ENCODE peak calls at places on chromosomes 11 and 22, in four cellular contexts. U is K562, X is HepG2, R is A549. A is an unnamed sample.

GRCh38 chr11:117910525-117910924 is 18.7 kb downstream of the TMPRSS13 start:
- DNase-seq in X (no peak), U (no peak), R (no peak), A (no peak)

GRCh38 chr11:8720868-8721739 is 38.5 kb downstream of the RPL27A start:
- DNase-seq in X (no peak), R (no peak), U (no peak), A (no peak)

GRCh38 chr11:72333657-72334056 is 89.7 kb upstream of the PHOX2A start:
- DNase-seq in X (no peak), R (peak; percentile 6), U (peak; percentile 47), A (peak; percentile 69)

GRCh38 chr11:22192289-22192641 is 620 bp upstream of the ANO5 start:
- DNase-seq in U (peak; percentile 19), R (peak; percentile 60), X (peak; percentile 12), A (peak; percentile 63)

GRCh38 chr11:27626938-27627586 is 73.2 kb downstream of the BDNF start:
- DNase-seq in R (no peak), U (no peak), X (no peak), A (no peak)

GRCh38 chr11:107916671-107917241 is 11.5 kb upstream of the RAB39A start:
- DNase-seq in X (peak; percentile 19), R (no peak), U (no peak), A (peak; percentile 81)

GRCh38 chr11:62882428-62882742 is 1.7 kb downstream of the SLC3A2 start:
- DNase-seq in R (no peak), U (no peak), X (no peak), A (no peak)

GRCh38 chr22:19292262-19293230 is 1.0 kb upstream of the CLTCL1 start:
- DNase-seq in R (no peak), X (no peak), U (peak; percentile 47), A (no peak)

GRCh38 chr11:77147668-77148321 is 19.7 kb downstream of the MYO7A start:
- DNase-seq in U (peak; percentile 69), R (no peak), X (no peak), A (peak; percentile 66)
- TF ChIP-seq ESRRA in U (no peak), R (no peak), X (no peak), A (no peak)

GRCh38 chr11:11813288-11813962 is 28.3 kb upstream of the USP47 start:
- DNase-seq in U (no peak), X (peak; percentile 94), R (peak; percentile 87), A (no peak)
- TF ChIP-seq HMGXB4 in U (no peak), X (peak; percentile 25), R (no peak), A (no peak)

DNA sequence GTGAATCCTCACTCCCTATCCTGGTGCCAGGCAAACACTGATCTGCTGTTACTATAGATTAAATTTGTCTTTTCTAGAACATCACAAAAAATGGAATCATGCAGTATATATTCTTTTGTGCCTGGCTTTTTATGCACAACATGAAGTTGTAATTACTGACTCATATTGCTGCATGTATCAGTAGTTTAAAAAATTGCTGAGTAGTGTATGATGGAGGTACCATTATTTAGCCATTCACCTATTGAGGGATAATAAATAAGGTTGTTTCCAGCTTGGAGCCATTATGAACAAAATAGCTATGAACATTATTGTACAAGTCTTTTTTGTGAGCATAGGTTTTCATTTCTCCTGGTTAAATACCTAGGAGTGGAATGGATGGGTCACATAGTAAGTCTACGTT is 111.4 kb downstream of the USP35 start:
- DNase-seq in X (no peak), U (no peak), R (no peak), A (no peak)
- TF ChIP-seq ESRRA in X (no peak), U (no peak), R (no peak), A (no peak)

GRCh38 chr11:44949160-44950035 is 1.3 kb downstream of the TP53I11 start:
- DNase-seq in R (peak; percentile 68), X (no peak), U (peak; percentile 47), A (peak; percentile 77)

GRCh38 chr11:44950036-44950624 is 553 bp downstream of the TP53I11 start:
- DNase-seq in U (no peak), X (no peak), R (no peak), A (peak; percentile 62)

GRCh38 chr11:44952500-44953260 is 2.0 kb upstream of the TP53I11 start:
- DNase-seq in X (no peak), U (no peak), R (no peak), A (no peak)

GRCh38 chr11:44952082-44952481 is 1.4 kb upstream of the TP53I11 start:
- DNase-seq in X (peak; percentile 8), R (no peak), U (no peak), A (no peak)

DNA sequence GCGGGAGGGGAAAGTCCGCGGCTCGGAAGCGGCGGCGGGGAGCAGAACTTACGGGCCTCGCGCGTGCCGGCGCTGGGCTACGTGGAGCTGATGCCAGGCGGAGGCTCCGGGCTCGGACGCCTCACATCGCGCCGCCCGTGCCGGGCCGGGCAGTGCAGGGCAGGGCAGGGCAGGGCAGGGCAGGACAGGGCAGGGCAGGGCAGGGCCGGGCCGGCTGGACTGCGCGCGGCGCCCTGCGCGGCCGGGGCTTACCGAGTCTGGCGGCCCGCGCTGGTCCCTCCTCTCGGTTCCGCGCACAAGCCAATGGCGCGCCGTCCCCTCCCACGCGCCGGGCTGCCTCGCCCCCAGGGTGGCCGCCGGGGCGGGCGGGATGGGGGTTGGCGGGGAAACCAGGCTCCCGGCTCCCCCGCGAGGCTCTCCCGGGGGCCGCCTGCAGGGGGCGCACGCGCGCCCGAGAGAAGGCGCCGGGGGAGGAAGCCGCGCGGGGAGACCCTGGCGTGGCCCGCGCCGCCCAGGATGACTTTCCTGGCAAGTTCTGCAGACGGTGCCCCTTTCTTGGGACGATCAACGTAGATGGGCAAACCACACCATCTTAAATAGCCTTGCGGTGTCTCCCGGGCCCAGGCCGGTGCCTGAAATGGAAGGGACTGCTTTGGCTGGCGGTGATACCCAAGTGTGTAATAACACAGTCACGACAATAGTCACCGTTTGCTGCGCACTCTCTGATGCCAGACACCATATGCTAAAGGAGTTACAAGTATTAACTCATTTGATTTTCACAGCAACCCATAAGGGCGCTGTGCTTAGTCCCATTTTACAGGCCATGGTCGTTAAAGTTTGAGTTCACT is at the start of gene TP53I11:
- DNase-seq in R (peak; percentile 78), U (peak; percentile 77), X (no peak), A (peak; percentile 43)
- TF ChIP-seq HMGXB4 in R (no peak), U (no peak), X (no peak), A (peak; percentile 29)

GRCh38 chr22:42719656-42720262 is 911 bp downstream of the A4GALT start:
- DNase-seq in X (no peak), U (no peak), R (no peak), A (peak; percentile 50)
- TF ChIP-seq ESRRA in X (no peak), U (no peak), R (no peak), A (no peak)